ENCODE peak calls at places on chromosomes 13 and 19, in six cellular contexts. F is IMR-90, W is mesenchymal stem cell, U is neuronal stem cell, L is trophoblast cell, Q is H1. T is an unnamed sample.

GRCh38 chr19:58399903-58400637 is 4.6 kb downstream of the RNF225 start:
- DNase-seq in U (no peak), W (no peak), Q (no peak), L (no peak), F (no peak), T (peak)

GRCh38 chr19:8654591-8655339 is 24.3 kb downstream of the NFILZ start:
- DNase-seq in Q (peak), L (peak), W (peak), U (peak), F (peak), T (peak)

GRCh38 chr13:29952245-29952644 is 101.8 kb upstream of the UBL3 start:
- DNase-seq in W (no peak), U (no peak), Q (no peak), F (no peak), L (no peak), T (no peak)

GRCh38 chr19:56076413-56076998 is 44.6 kb downstream of the ZNF787 start:
- DNase-seq in L (peak), W (peak), U (peak), Q (no peak), F (peak), T (no peak)

GRCh38 chr19:36008336-36008978 is at the start of gene SYNE4:
- DNase-seq in Q (no peak), L (peak), W (no peak), F (no peak), U (no peak), T (peak)

GRCh38 chr13:27960362-27961226 is 8.5 kb downstream of the CDX2 start:
- DNase-seq in F (no peak), L (peak), U (no peak), W (peak), Q (no peak), T (peak)

GRCh38 chr19:8451885-8452284 is 7.1 kb downstream of the HNRNPM start:
- DNase-seq in W (peak), U (no peak), L (no peak), F (peak), Q (no peak), T (no peak)

GRCh38 chr13:40170091-40170490 is 496.4 kb downstream of the FOXO1 start:
- DNase-seq in L (no peak), W (no peak), U (no peak), Q (no peak), F (no peak), T (no peak)

GRCh38 chr13:108629988-108630387 is 577 bp downstream of the MYO16 start:
- DNase-seq in W (no peak), Q (no peak), L (no peak), U (no peak), F (no peak), T (no peak)

GRCh38 chr19:46494936-46495788 is 505 bp downstream of the PNMA8B start:
- DNase-seq in F (no peak), Q (no peak), U (no peak), L (no peak), W (no peak), T (peak)

GRCh38 chr19:952680-953500 is 27.1 kb downstream of the ARID3A start:
- DNase-seq in U (no peak), Q (no peak), W (peak), F (no peak), L (peak), T (no peak)
- H3K4ac ChIP-seq in U (no peak), Q (peak), W (peak), F (peak), L (peak), T (no peak)

GRCh38 chr13:49627831-49628652 is at the start of gene ARL11:
- DNase-seq in F (no peak), U (no peak), W (no peak), L (peak), Q (peak), T (peak)

GRCh38 chr13:49629196-49629938 is 1.1 kb downstream of the ARL11 start:
- DNase-seq in U (no peak), F (no peak), Q (no peak), W (peak), L (no peak), T (no peak)

GRCh38 chr13:49632156-49632555 is 3.8 kb downstream of the ARL11 start:
- DNase-seq in Q (no peak), W (no peak), F (no peak), U (no peak), L (no peak), T (no peak)

GRCh38 chr13:49630580-49630979 is 2.3 kb downstream of the ARL11 start:
- DNase-seq in L (no peak), Q (no peak), W (no peak), F (no peak), U (no peak), T (no peak)

GRCh38 chr13:49629947-49630346 is 1.6 kb downstream of the ARL11 start:
- DNase-seq in L (no peak), W (peak), U (no peak), Q (no peak), F (peak), T (no peak)
- H3K14ac ChIP-seq in L (no peak), W (no peak), U (no peak), Q (no peak), F (no peak), T (no peak)

DNA sequence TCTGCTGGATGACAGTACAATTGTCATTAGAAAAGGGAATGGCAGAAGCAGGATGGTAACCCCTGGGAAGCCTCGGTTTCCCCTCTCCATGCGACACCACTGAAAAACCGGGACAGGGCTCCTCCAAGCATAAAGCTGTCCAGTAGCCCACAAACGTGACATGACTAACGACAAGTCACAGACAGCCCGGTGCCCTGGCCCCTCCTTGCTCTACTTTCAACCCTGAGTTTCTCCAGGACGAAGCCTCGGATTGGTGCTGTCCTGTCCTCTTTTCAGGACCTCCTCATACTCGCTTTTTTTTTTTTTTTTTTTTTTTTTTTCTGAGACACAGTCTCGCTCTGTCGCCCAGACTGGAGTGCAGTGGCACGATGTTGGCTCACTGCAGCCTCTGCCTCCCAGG is 16.3 kb downstream of the DPP9 start:
- DNase-seq in Q (no peak), U (no peak), L (no peak), F (no peak), W (no peak), T (no peak)
- H3K4ac ChIP-seq in Q (no peak), U (no peak), L (no peak), F (no peak), W (no peak), T (no peak)

GRCh38 chr19:10013316-10013715 is at the start of gene RDH8:
- DNase-seq in U (no peak), W (no peak), L (no peak), F (no peak), Q (no peak), T (no peak)

GRCh38 chr19:10013834-10014618 is 743 bp downstream of the RDH8 start:
- DNase-seq in L (no peak), U (no peak), F (no peak), W (no peak), Q (no peak), T (no peak)

GRCh38 chr19:10010247-10010691 is at the start of gene COL5A3:
- DNase-seq in L (no peak), U (no peak), F (peak), Q (no peak), W (peak), T (peak)

GRCh38 chr19:10010939-10011338 is 635 bp upstream of the COL5A3 start:
- DNase-seq in W (no peak), L (no peak), U (no peak), Q (no peak), F (no peak), T (no peak)

GRCh38 chr19:10011974-10012373 is 1.3 kb upstream of the RDH8 start:
- DNase-seq in Q (no peak), F (no peak), U (no peak), W (no peak), L (no peak), T (no peak)
- H3K14ac ChIP-seq in Q (no peak), F (no peak), U (peak), W (no peak), L (no peak), T (no peak)

GRCh38 chr13:66322193-66322592 is 907.9 kb downstream of the PCDH9 start:
- DNase-seq in U (no peak), Q (no peak), L (no peak), F (no peak), W (no peak), T (no peak)

GRCh38 chr13:66328486-66328885 is 901.6 kb downstream of the PCDH9 start:
- DNase-seq in Q (no peak), F (no peak), W (no peak), U (no peak), L (no peak), T (no peak)

GRCh38 chr13:66323695-66324094 is 906.4 kb downstream of the PCDH9 start:
- DNase-seq in U (no peak), L (no peak), W (peak), F (no peak), Q (no peak), T (no peak)
- H3K4ac ChIP-seq in U (no peak), L (no peak), W (no peak), F (no peak), Q (no peak), T (no peak)

GRCh38 chr19:33686687-33687541 is 65.2 kb downstream of the CHST8 start:
- DNase-seq in U (no peak), L (no peak), W (no peak), F (no peak), Q (no peak), T (no peak)
- H3K14ac ChIP-seq in U (peak), L (no peak), W (no peak), F (no peak), Q (no peak), T (no peak)

GRCh38 chr19:1590641-1591397 is 1.8 kb downstream of the MBD3 start:
- DNase-seq in Q (no peak), L (peak), W (peak), F (no peak), U (no peak), T (peak)
- H3K4ac ChIP-seq in Q (peak), L (peak), W (peak), F (peak), U (no peak), T (no peak)

GRCh38 chr13:110924639-110924934 is 9.7 kb upstream of the ANKRD10 start:
- DNase-seq in F (no peak), W (no peak), Q (no peak), U (no peak), L (no peak), T (peak)

GRCh38 chr13:110922506-110922905 is 7.6 kb upstream of the ANKRD10 start:
- DNase-seq in Q (no peak), U (no peak), F (no peak), W (no peak), L (no peak), T (peak)

GRCh38 chr13:110923777-110924638 is 9.1 kb upstream of the ANKRD10 start:
- DNase-seq in U (no peak), Q (no peak), L (no peak), W (no peak), F (no peak), T (peak)

GRCh38 chr13:110921695-110922094 is 6.8 kb upstream of the ANKRD10 start:
- DNase-seq in L (no peak), Q (no peak), U (no peak), W (no peak), F (no peak), T (peak)

GRCh38 chr13:110923086-110923485 is 8.2 kb upstream of the ANKRD10 start:
- DNase-seq in Q (no peak), F (no peak), U (no peak), L (no peak), W (no peak), T (peak)
- H3K14ac ChIP-seq in Q (no peak), F (no peak), U (no peak), L (no peak), W (no peak), T (no peak)

GRCh38 chr19:23772668-23773063 is 14.0 kb upstream of the ZNF681 start:
- DNase-seq in W (no peak), L (no peak), U (no peak), Q (no peak), F (no peak), T (no peak)
- H3K4ac ChIP-seq in W (no peak), L (no peak), U (no peak), Q (no peak), F (no peak), T (no peak)

GRCh38 chr19:37009871-37010270 is 68.4 kb upstream of the ZNF420 start:
- DNase-seq in L (no peak), F (no peak), W (no peak), U (no peak), Q (no peak), T (no peak)
- H3K14ac ChIP-seq in L (no peak), F (no peak), W (no peak), U (no peak), Q (no peak), T (no peak)

T was measured in H9.